ENCODE peak calls at places on chromosomes 13 and 19, in seven cellular contexts. Y is upper lobe of right lung, M is neuronal stem cell, S is brain microvascular endothelial cell, A is heart right ventricle, X is aorta, F is thoracic aorta. C is an unnamed sample.

GRCh38 chr19:48330012-48330681 is 4.8 kb downstream of the EMP3 start:
- DNase-seq in Y (peak), M (peak), S (no peak), A (peak), X (peak), F (no peak), C (peak)

GRCh38 chr19:5403968-5404640 is 51.1 kb upstream of the ZNRF4 start:
- DNase-seq in Y (peak), M (peak), S (peak), A (peak), X (peak), F (peak), C (peak)

GRCh38 chr19:38076337-38076736 is 147.7 kb downstream of the DPF1 start:
- DNase-seq in Y (no peak), M (no peak), S (no peak), A (no peak), X (no peak), F (no peak), C (no peak)

GRCh38 chr19:4208385-4209094 is 20.8 kb upstream of the EBI3 start:
- DNase-seq in Y (no peak), M (no peak), S (peak), A (no peak), X (no peak), F (no peak), C (no peak)

GRCh38 chr13:57418067-57418677 is 213.4 kb upstream of the PCDH17 start:
- DNase-seq in Y (no peak), M (no peak), S (no peak), A (no peak), X (no peak), F (no peak), C (no peak)

GRCh38 chr19:46115396-46116109 is 8.9 kb downstream of the IGFL3 start:
- DNase-seq in Y (no peak), M (no peak), S (peak), A (no peak), X (no peak), F (no peak), C (no peak)

GRCh38 chr19:16185925-16186234 is 670 bp downstream of the FAM32A start:
- DNase-seq in Y (no peak), M (no peak), S (peak), A (no peak), X (no peak), F (no peak), C (no peak)

GRCh38 chr13:21476893-21477472 is 17.9 kb upstream of the ZDHHC20 start:
- DNase-seq in Y (peak), M (peak), S (peak), A (peak), X (peak), F (peak), C (peak)

GRCh38 chr19:8610041-8610927 is at the start of gene ADAMTS10:
- DNase-seq in Y (no peak), M (no peak), S (peak), A (peak), X (peak), F (no peak), C (peak)

GRCh38 chr13:103471896-103472295 is 405.7 kb upstream of the SLC10A2 start:
- DNase-seq in Y (no peak), M (no peak), S (no peak), A (no peak), X (no peak), F (no peak), C (no peak)

GRCh38 chr19:49664171-49665070 is 1.2 kb downstream of the IRF3 start:
- DNase-seq in Y (peak), M (peak), S (peak), A (peak), X (peak), F (peak), C (peak)

GRCh38 chr13:88751994-88752393 is 1080.8 kb downstream of the SLITRK5 start:
- DNase-seq in Y (no peak), M (no peak), S (no peak), A (no peak), X (no peak), F (no peak), C (no peak)

GRCh38 chr19:19034204-19034624 is 811 bp downstream of the ARMC6 start:
- DNase-seq in Y (peak), M (peak), S (peak), A (no peak), X (no peak), F (no peak), C (peak)

DNA sequence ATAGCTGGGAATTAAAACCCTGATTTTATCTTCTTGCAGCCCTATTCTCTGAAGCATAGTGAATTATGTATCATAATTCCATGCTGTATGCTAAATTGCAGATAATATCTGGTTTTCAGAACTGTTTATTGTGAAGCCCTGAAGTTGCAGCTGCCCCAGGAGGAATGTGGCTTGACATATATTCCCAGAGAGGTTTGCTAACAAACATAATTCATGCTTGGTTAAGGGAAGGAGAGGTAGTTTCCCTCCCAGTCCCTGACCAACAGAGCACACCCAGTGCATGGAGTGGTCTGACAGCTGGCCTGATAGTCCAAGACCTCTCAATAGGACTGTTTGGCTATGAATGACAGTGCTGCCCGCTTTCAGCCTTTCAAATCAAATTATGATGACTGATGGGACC is 500.5 kb upstream of the MIR17HG start:
- DNase-seq in Y (no peak), M (no peak), S (no peak), A (no peak), X (no peak), F (no peak), C (no peak)
- H3K4me3 ChIP-seq in Y (no peak), M (no peak), S (no peak), A (no peak), X (no peak), F (no peak), C (no peak)

DNA sequence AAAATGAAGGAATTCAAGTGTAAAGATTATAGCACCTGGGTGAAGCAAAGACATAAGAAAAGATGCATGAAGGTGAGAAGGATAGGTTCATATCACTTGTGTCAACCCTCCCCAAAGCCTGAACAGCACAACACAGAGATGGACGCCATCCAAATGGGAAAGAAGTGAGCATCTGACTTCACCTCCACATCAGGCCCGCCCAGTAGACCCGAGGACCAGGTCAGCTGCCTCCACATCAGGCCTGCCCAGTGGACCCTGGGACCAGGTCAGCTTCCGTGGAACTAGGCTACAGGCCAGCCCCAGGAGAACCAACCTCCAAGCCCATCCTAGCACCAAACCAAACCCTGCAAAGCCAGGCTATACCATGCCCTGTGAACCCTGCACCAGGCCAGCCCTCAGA is 862.9 kb downstream of the UQCRFS1 start:
- DNase-seq in Y (no peak), M (no peak), S (no peak), A (no peak), X (no peak), F (no peak), C (no peak)
- H3K27ac ChIP-seq in Y (no peak), M (no peak), S (no peak), A (no peak), X (no peak), F (no peak), C (no peak)

DNA sequence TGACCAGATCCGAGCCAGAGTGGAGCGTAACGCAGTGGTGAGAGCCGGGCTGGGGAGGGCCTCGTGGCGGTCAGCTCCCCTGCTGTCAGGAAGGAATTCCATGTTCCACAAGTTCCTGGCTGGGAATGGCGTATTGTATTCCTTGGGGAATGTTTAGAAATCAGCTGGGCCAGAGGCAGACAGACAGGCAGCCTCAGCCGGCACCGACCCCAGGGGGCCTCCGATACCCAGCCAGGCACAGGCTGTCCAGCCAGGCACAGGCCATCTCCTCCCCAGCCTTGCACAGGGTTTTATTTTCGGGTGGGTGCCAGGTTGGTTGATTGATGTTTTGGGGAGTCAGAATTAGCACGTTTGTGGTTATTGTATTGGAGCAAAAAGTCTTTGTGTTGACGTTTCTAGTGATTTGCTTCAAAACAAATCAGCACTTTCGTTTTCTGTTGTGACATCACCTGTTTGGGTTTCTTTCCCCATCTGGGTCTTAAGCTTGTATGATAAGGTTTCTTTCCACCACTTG is 126.6 kb upstream of the MCF2L start:
- DNase-seq in Y (no peak), M (peak), S (peak), A (peak), X (no peak), F (no peak), C (no peak)
- H3K4me3 ChIP-seq in Y (no peak), M (no peak), S (no peak), A (no peak), X (no peak), F (peak), C (no peak)

DNA sequence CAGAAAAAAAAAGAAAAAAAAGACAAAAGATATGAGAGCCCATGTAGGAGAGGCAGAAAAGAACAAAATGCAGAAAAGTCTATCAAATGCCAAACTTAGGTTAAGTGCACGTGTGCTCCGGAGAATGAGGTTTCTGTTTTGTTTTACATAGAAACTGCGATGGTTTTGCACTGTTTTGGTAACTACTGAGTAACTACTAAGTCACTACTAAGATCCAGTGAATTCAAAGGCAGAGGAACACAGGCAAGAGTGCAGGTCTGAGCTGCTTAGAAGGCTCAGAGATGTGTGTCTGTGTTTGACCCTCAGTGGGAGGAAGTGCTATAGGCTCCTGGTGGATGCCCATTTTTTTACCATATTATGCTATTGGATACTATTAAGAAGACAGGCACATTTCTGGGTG is 299.3 kb downstream of the NDFIP2 start:
- DNase-seq in Y (no peak), M (no peak), S (peak), A (no peak), X (no peak), F (no peak), C (no peak)
- H3K27ac ChIP-seq in Y (peak), M (no peak), S (no peak), A (no peak), X (no peak), F (no peak), C (no peak)

GRCh38 chr19:54192972-54193371 is 1.9 kb downstream of the TSEN34 start:
- DNase-seq in Y (no peak), M (no peak), S (no peak), A (no peak), X (peak), F (no peak), C (no peak)

GRCh38 chr19:54190503-54190941 is 586 bp upstream of the TSEN34 start:
- DNase-seq in Y (peak), M (peak), S (peak), A (peak), X (peak), F (peak), C (peak)

GRCh38 chr19:54189668-54190502 is 505 bp upstream of the MBOAT7 start:
- DNase-seq in Y (peak), M (peak), S (peak), A (peak), X (peak), F (peak), C (peak)

GRCh38 chr19:54190942-54191670 is at the start of gene TSEN34:
- DNase-seq in Y (peak), M (peak), S (peak), A (peak), X (peak), F (no peak), C (peak)

DNA sequence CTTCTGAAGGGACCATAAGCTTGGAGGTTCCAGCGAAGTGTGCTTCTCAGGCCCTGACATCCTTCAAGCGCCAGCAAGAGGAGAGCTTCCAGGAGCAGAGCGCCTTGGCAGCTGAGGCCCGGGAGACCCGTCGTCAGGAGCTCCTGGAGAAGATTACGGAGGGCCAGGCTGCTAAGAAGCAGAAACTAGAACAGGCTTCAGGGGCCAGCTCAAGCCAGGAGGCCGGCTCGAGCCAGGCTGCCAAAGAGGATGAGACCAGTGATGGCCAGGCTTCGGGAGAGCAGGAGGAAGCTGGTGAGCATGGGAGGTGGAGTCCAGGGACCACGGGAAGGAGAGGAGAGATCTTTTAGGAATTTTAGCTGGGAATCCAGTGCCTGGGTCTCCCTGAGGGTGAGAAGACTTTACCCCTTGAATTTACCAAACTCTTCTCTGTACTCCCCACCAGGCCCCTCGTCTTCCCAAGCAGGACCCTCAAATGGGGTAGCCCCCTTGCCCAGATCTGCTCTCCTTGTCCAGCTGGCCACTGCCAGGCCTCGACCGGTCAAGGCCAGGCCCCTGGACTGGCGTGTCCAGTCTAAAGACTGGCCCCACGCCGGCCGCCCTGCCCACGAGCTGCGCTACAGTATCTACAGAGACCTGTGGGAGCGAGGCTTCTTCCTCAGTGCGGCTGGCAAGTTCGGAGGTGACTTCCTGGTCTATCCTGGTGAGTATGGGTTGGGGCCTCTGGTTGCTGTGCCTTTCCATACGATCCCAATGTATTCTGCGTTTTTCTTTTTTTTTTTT is 754 bp downstream of the TSEN34 start:
- DNase-seq in Y (no peak), M (no peak), S (no peak), A (no peak), X (peak), F (no peak), C (no peak)
- H3K4me3 ChIP-seq in Y (peak), M (peak), S (peak), A (peak), X (peak), F (peak), C (peak)

C was measured in CD4-positive, alpha-beta memory T cell.